ENCODE peak calls at places on chromosomes 3 and 15, in six cellular contexts. R, I, S, O, N and L are unnamed samples.

GRCh38 chr3:141735176-141735575 is 2.9 kb upstream of the RNF7 start:
- DNase-seq in S (no peak), R (no peak), O (no peak), I (no peak), N (no peak), L (no peak)

GRCh38 chr3:186705882-186706780 is 11.0 kb upstream of the KNG1 start:
- DNase-seq in O (peak; percentile 6), N (no peak), S (no peak), R (no peak), I (no peak), L (peak; percentile 16)

GRCh38 chr3:44434834-44435510 is 42.5 kb downstream of the ZNF445 start:
- DNase-seq in R (no peak), S (no peak), O (no peak), I (no peak), N (no peak), L (no peak)

GRCh38 chr3:14200276-14200675 is 21.7 kb downstream of the LSM3 start:
- DNase-seq in R (peak; percentile 32), N (no peak), I (no peak), O (no peak), S (no peak), L (no peak)

GRCh38 chr3:33096103-33096868 is 660 bp downstream of the GLB1 start:
- DNase-seq in I (peak; percentile 53), O (peak; percentile 27), R (peak; percentile 33), N (peak; percentile 66), S (peak; percentile 72), L (peak; percentile 41)

GRCh38 chr15:74866090-74866489 is 7.1 kb downstream of the SCAMP2 start:
- DNase-seq in N (no peak), O (no peak), I (no peak), R (peak; percentile 67), S (peak; percentile 77), L (no peak)

GRCh38 chr3:183227586-183227985 is 25.5 kb upstream of the B3GNT5 start:
- DNase-seq in I (no peak), N (no peak), O (no peak), R (no peak), S (no peak), L (no peak)

GRCh38 chr3:45409921-45410320 is 21.5 kb downstream of the LARS2 start:
- DNase-seq in N (no peak), S (no peak), I (peak; percentile 69), O (no peak), R (no peak), L (no peak)

GRCh38 chr15:80977627-80978036 is 12.0 kb downstream of the MESD start:
- DNase-seq in N (peak; percentile 75), I (peak; percentile 79), R (no peak), S (peak; percentile 88), O (peak; percentile 13), L (no peak)

GRCh38 chr3:52210550-52211046 is 12.6 kb downstream of the ALAS1 start:
- DNase-seq in N (peak; percentile 52), O (no peak), R (peak; percentile 39), S (no peak), I (no peak), L (no peak)

GRCh38 chr3:197368330-197368729 is 69.9 kb upstream of the DLG1 start:
- DNase-seq in S (no peak), O (no peak), N (no peak), I (no peak), R (no peak), L (no peak)

GRCh38 chr15:89812847-89813320 is 1.8 kb downstream of the ANPEP start:
- DNase-seq in O (no peak), I (no peak), S (no peak), R (no peak), N (no peak), L (no peak)

GRCh38 chr3:49709852-49710251 is 9.6 kb downstream of the AMIGO3 start:
- DNase-seq in I (no peak), R (no peak), O (no peak), N (no peak), S (no peak), L (no peak)

GRCh38 chr3:188881954-188882641 is 289.7 kb upstream of the TPRG1 start:
- DNase-seq in S (peak; percentile 57), R (peak; percentile 78), I (no peak), N (no peak), O (no peak), L (no peak)

GRCh38 chr3:31132132-31132769 is 237.8 kb upstream of the GADL1 start:
- DNase-seq in N (peak; percentile 29), I (no peak), S (peak; percentile 34), R (peak; percentile 20), O (no peak), L (peak; percentile 22)

GRCh38 chr3:88093266-88093665 is 34.2 kb downstream of the ZNF654 start:
- DNase-seq in I (no peak), S (no peak), R (no peak), N (no peak), O (no peak), L (no peak)

GRCh38 chr15:29183071-29183831 is 86.4 kb downstream of the NSMCE3 start:
- DNase-seq in I (no peak), N (no peak), R (peak; percentile 3), O (no peak), S (no peak), L (no peak)

GRCh38 chr15:39558421-39558820 is 22.5 kb upstream of the THBS1 start:
- DNase-seq in N (no peak), O (no peak), I (no peak), S (no peak), R (no peak), L (no peak)

GRCh38 chr3:13095408-13095861 is 22.2 kb upstream of the IQSEC1 start:
- DNase-seq in R (no peak), S (no peak), I (no peak), O (no peak), N (peak; percentile 96), L (no peak)

GRCh38 chr3:115359507-115359906 is 212.4 kb upstream of the ZBTB20 start:
- DNase-seq in R (no peak), S (no peak), O (no peak), N (no peak), I (no peak), L (no peak)

GRCh38 chr3:69568458-69568857 is 170.8 kb upstream of the MITF start:
- DNase-seq in S (peak; percentile 7), I (no peak), R (peak; percentile 20), N (no peak), O (no peak), L (no peak)

GRCh38 chr3:43173949-43174348 is 68.1 kb upstream of the POMGNT2 start:
- DNase-seq in N (no peak), O (no peak), S (no peak), I (no peak), R (no peak), L (no peak)

GRCh38 chr15:77720155-77720554 is 87.4 kb upstream of the LINGO1 start:
- DNase-seq in I (no peak), S (no peak), N (no peak), R (no peak), O (no peak), L (no peak)

GRCh38 chr15:101047301-101047781 is 128.2 kb downstream of the LRRK1 start:
- DNase-seq in O (no peak), R (no peak), N (no peak), I (peak; percentile 13), S (no peak), L (no peak)

GRCh38 chr3:178043084-178043483 is 493.2 kb upstream of the KCNMB2 start:
- DNase-seq in R (no peak), N (no peak), S (no peak), O (no peak), I (no peak), L (no peak)